ENCODE peak calls at places on chromosomes 13 and 19, in five cellular contexts. One of them, this sample, is unnamed. For H3K9me3, the result is how much of the 10 kb centered on the place peaks cover.

GRCh38 chr13:23674795-23675640 is 104.8 kb downstream of the TNFRSF19 start:
- DNase-seq in CD4-positive, CD25-positive, alpha-beta regulatory T cell: no peak
- DNase-seq in HepG2: peak
- DNase-seq in cardiac muscle cell: peak
- DNase-seq in upper lobe of left lung: no peak
- DNase-seq in this sample: peak

GRCh38 chr19:12994701-12995595 is at the start of gene NFIX:
- DNase-seq in HepG2: peak
- DNase-seq in cardiac muscle cell: peak
- DNase-seq in upper lobe of left lung: peak
- DNase-seq in CD4-positive, CD25-positive, alpha-beta regulatory T cell: peak
- DNase-seq in this sample: peak

GRCh38 chr19:4534836-4535658 is at the start of gene PLIN5:
- DNase-seq in upper lobe of left lung: peak
- DNase-seq in CD4-positive, CD25-positive, alpha-beta regulatory T cell: no peak
- DNase-seq in HepG2: peak
- DNase-seq in cardiac muscle cell: peak
- DNase-seq in this sample: peak

GRCh38 chr13:111531505-111531904 is 211.1 kb downstream of the TEX29 start:
- DNase-seq in CD4-positive, CD25-positive, alpha-beta regulatory T cell: no peak
- DNase-seq in upper lobe of left lung: no peak
- DNase-seq in HepG2: no peak
- DNase-seq in cardiac muscle cell: peak
- DNase-seq in this sample: peak

GRCh38 chr19:29687897-29688728 is 22.9 kb downstream of the PLEKHF1 start:
- DNase-seq in CD4-positive, CD25-positive, alpha-beta regulatory T cell: no peak
- DNase-seq in cardiac muscle cell: peak
- DNase-seq in upper lobe of left lung: no peak
- DNase-seq in HepG2: no peak
- DNase-seq in this sample: no peak

GRCh38 chr19:1082928-1083816 is 12.0 kb downstream of the POLR2E start:
- DNase-seq in upper lobe of left lung: no peak
- DNase-seq in CD4-positive, CD25-positive, alpha-beta regulatory T cell: no peak
- DNase-seq in HepG2: no peak
- DNase-seq in cardiac muscle cell: no peak
- DNase-seq in this sample: no peak

GRCh38 chr13:21511841-21512240 is 52.7 kb upstream of the ZDHHC20 start:
- DNase-seq in upper lobe of left lung: no peak
- DNase-seq in HepG2: no peak
- DNase-seq in CD4-positive, CD25-positive, alpha-beta regulatory T cell: no peak
- DNase-seq in cardiac muscle cell: no peak
- DNase-seq in this sample: no peak

GRCh38 chr13:98420560-98421175 is 156.2 kb downstream of the STK24 start:
- DNase-seq in HepG2: no peak
- DNase-seq in upper lobe of left lung: no peak
- DNase-seq in cardiac muscle cell: no peak
- DNase-seq in CD4-positive, CD25-positive, alpha-beta regulatory T cell: no peak
- DNase-seq in this sample: no peak

GRCh38 chr13:22744688-22745452 is 435.9 kb upstream of the SGCG start:
- DNase-seq in cardiac muscle cell: no peak
- DNase-seq in upper lobe of left lung: no peak
- DNase-seq in CD4-positive, CD25-positive, alpha-beta regulatory T cell: no peak
- DNase-seq in HepG2: no peak
- DNase-seq in this sample: no peak

GRCh38 chr19:3766520-3766919 is 4.0 kb downstream of the MRPL54 start:
- DNase-seq in HepG2: no peak
- DNase-seq in upper lobe of left lung: no peak
- DNase-seq in CD4-positive, CD25-positive, alpha-beta regulatory T cell: no peak
- DNase-seq in cardiac muscle cell: no peak
- DNase-seq in this sample: no peak

GRCh38 chr19:36652958-36653357 is 13.7 kb downstream of the ZNF461 start:
- DNase-seq in HepG2: no peak
- DNase-seq in cardiac muscle cell: no peak
- DNase-seq in CD4-positive, CD25-positive, alpha-beta regulatory T cell: no peak
- DNase-seq in upper lobe of left lung: no peak
- DNase-seq in this sample: no peak
- H3K9me3 ChIP-seq in HepG2: half or more
- H3K9me3 ChIP-seq in cardiac muscle cell: under half
- H3K9me3 ChIP-seq in CD4-positive, CD25-positive, alpha-beta regulatory T cell: half or more
- H3K9me3 ChIP-seq in upper lobe of left lung: half or more
- H3K9me3 ChIP-seq in this sample: half or more

DNA sequence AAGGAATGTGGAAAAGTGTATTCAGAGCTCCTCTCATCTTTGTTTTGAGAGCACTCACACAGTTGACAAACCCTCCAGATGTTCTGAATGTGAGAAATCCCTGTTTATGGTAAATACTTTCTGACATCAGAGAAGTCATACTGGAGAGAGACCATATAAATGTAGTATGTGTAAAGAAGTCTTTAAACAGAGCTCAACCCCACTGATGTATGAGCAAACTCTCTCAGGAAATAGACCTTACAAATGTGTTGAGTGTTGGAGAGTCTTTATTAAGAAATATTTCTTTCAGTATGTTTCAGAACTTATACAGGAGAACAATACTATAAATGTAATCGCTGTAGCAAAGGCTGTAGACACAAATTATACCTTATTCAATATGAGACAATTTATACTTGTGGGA is 15.7 kb upstream of the ZNF329 start:
- DNase-seq in upper lobe of left lung: no peak
- DNase-seq in CD4-positive, CD25-positive, alpha-beta regulatory T cell: no peak
- DNase-seq in HepG2: no peak
- DNase-seq in cardiac muscle cell: no peak
- DNase-seq in this sample: no peak
- H3K9me3 ChIP-seq in upper lobe of left lung: half or more
- H3K9me3 ChIP-seq in CD4-positive, CD25-positive, alpha-beta regulatory T cell: half or more
- H3K9me3 ChIP-seq in HepG2: half or more
- H3K9me3 ChIP-seq in cardiac muscle cell: under half
- H3K9me3 ChIP-seq in this sample: under half

GRCh38 chr19:52034051-52034728 is 6.0 kb upstream of the ZNF614 start:
- DNase-seq in HepG2: no peak
- DNase-seq in upper lobe of left lung: no peak
- DNase-seq in CD4-positive, CD25-positive, alpha-beta regulatory T cell: no peak
- DNase-seq in cardiac muscle cell: peak
- DNase-seq in this sample: no peak

GRCh38 chr19:52028027-52028779 is at the start of gene ZNF614:
- DNase-seq in HepG2: peak
- DNase-seq in CD4-positive, CD25-positive, alpha-beta regulatory T cell: peak
- DNase-seq in upper lobe of left lung: peak
- DNase-seq in cardiac muscle cell: peak
- DNase-seq in this sample: peak

GRCh38 chr19:52028780-52029123 is 573 bp upstream of the ZNF614 start:
- DNase-seq in CD4-positive, CD25-positive, alpha-beta regulatory T cell: no peak
- DNase-seq in HepG2: no peak
- DNase-seq in cardiac muscle cell: no peak
- DNase-seq in upper lobe of left lung: no peak
- DNase-seq in this sample: no peak
- H3K9me3 ChIP-seq in CD4-positive, CD25-positive, alpha-beta regulatory T cell: half or more
- H3K9me3 ChIP-seq in HepG2: under half
- H3K9me3 ChIP-seq in cardiac muscle cell: under half
- H3K9me3 ChIP-seq in upper lobe of left lung: half or more
- H3K9me3 ChIP-seq in this sample: under half

DNA sequence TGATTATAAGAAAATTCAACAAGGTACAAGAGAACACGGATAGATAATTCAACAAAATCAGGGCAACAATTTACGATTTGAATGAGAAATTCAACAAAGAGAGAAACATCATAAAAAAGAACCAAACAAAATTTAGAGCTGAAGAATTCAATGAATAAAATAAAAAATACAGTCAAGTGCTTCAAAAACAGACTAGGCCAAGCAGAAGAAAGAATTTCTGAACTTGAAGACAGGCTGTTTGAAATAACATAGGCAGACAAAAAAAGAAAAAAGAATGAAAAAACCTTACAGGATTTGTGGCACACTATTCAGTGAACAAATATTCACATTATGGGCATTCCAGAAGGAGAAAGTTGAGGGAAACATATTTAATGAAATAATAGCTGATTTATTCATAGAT is 31.1 kb downstream of the ZNF283 start:
- DNase-seq in cardiac muscle cell: no peak
- DNase-seq in CD4-positive, CD25-positive, alpha-beta regulatory T cell: no peak
- DNase-seq in HepG2: no peak
- DNase-seq in upper lobe of left lung: no peak
- DNase-seq in this sample: no peak
- H3K9me3 ChIP-seq in cardiac muscle cell: under half
- H3K9me3 ChIP-seq in CD4-positive, CD25-positive, alpha-beta regulatory T cell: half or more
- H3K9me3 ChIP-seq in HepG2: half or more
- H3K9me3 ChIP-seq in upper lobe of left lung: half or more
- H3K9me3 ChIP-seq in this sample: under half

DNA sequence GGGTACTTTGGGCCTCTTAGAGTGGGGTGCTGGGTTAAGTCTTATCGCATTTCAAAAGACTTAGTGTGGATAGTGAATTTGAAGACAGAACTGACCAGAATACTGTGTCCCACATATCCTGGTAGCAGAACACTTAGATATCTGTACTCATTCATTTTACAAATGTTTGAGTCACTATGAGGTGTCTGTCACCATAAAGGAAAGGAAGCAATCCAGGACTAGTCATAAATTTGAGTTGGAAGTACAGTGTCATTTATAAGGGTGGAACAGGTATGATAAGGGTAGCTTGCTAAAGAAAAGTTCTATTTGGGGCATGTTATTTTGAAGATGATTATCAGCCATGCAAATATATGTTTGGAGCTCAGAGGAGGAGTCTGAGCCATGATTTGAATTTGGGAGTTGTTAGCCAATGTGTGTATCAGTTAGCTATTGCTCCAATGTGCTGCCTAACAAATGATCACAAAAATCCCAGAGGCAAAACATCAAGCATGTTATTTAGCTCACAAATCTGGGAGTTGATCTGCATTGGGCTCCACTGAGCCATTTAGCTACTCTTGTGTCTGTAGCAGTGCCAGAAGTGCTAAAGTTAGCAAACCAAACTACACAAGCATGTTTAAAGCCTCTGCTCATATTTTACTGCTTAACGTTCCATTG is 20.3 kb downstream of the ZNF699 start:
- DNase-seq in upper lobe of left lung: no peak
- DNase-seq in CD4-positive, CD25-positive, alpha-beta regulatory T cell: no peak
- DNase-seq in cardiac muscle cell: no peak
- DNase-seq in HepG2: no peak
- DNase-seq in this sample: no peak
- H3K9me3 ChIP-seq in upper lobe of left lung: half or more
- H3K9me3 ChIP-seq in CD4-positive, CD25-positive, alpha-beta regulatory T cell: half or more
- H3K9me3 ChIP-seq in cardiac muscle cell: under half
- H3K9me3 ChIP-seq in HepG2: half or more
- H3K9me3 ChIP-seq in this sample: under half

GRCh38 chr19:58204566-58204965 is 21.7 kb downstream of the ZNF274 start:
- DNase-seq in HepG2: no peak
- DNase-seq in cardiac muscle cell: no peak
- DNase-seq in CD4-positive, CD25-positive, alpha-beta regulatory T cell: no peak
- DNase-seq in upper lobe of left lung: no peak
- DNase-seq in this sample: no peak

GRCh38 chr19:58209577-58209976 is 19.1 kb upstream of the ZNF544 start:
- DNase-seq in CD4-positive, CD25-positive, alpha-beta regulatory T cell: no peak
- DNase-seq in HepG2: no peak
- DNase-seq in cardiac muscle cell: no peak
- DNase-seq in upper lobe of left lung: no peak
- DNase-seq in this sample: no peak

DNA sequence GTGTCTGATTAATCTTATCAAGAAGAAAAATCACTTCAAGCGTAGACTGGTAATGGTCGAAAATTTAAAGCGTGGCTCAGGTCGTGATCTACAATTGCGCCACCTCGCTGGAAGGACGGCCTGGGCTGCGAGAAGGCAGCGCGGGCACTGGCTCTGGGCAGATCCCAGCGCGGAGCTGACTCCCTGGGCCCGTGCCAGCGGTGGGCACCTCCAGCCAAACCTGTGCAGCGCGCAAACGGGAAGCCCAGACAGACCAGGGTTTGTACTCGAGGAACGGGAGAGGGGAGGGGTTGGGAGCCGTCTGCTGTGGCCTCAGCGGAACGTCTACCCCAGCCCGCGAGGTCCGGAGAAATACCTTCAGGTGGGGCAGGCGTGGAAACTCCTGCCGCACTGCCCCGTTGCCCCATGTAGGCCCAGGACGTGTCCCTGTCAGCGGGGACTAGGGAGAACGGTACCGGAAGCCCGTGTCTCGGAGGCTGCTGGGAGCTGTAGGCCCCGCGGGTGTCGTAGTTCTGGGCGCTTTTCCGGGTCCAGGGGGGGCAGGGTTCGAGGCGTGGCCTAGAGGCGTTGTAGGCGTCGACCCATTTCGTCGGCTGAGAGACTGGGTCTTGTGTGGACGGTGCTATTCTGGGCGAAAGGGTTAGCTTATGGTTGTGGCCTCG is 21.1 kb downstream of the ZNF274 start:
- DNase-seq in CD4-positive, CD25-positive, alpha-beta regulatory T cell: no peak
- DNase-seq in upper lobe of left lung: no peak
- DNase-seq in HepG2: no peak
- DNase-seq in cardiac muscle cell: peak
- DNase-seq in this sample: no peak
- H3K9me3 ChIP-seq in CD4-positive, CD25-positive, alpha-beta regulatory T cell: half or more
- H3K9me3 ChIP-seq in upper lobe of left lung: half or more
- H3K9me3 ChIP-seq in HepG2: half or more
- H3K9me3 ChIP-seq in cardiac muscle cell: under half
- H3K9me3 ChIP-seq in this sample: half or more

GRCh38 chr19:18617562-18617961 is 4.9 kb downstream of the TMEM59L start:
- DNase-seq in upper lobe of left lung: no peak
- DNase-seq in cardiac muscle cell: no peak
- DNase-seq in HepG2: no peak
- DNase-seq in CD4-positive, CD25-positive, alpha-beta regulatory T cell: no peak
- DNase-seq in this sample: no peak
- H3K9me3 ChIP-seq in upper lobe of left lung: under half
- H3K9me3 ChIP-seq in cardiac muscle cell: under half
- H3K9me3 ChIP-seq in HepG2: under half
- H3K9me3 ChIP-seq in CD4-positive, CD25-positive, alpha-beta regulatory T cell: under half
- H3K9me3 ChIP-seq in this sample: under half

DNA sequence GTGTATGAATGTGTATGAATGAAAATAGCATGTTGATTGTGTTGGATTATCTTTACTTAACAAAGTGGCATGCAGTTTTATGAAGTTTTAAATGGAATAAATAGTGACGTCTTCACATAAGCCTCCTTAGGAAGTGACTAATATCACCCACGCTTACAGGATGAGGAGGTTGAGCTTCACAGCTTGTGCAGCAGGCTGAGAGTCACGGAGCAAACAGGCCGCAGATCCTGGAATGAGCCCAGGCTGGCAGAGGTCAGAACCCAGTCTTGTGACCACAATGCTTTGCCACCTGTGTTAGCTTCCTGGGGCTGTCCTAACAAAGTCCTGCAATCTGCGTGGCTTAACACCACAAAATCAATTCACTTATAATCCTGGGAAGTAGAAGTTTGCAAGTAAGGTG is 20.8 kb downstream of the LAIR2 start:
- DNase-seq in cardiac muscle cell: peak
- DNase-seq in HepG2: no peak
- DNase-seq in CD4-positive, CD25-positive, alpha-beta regulatory T cell: no peak
- DNase-seq in upper lobe of left lung: no peak
- DNase-seq in this sample: no peak
- H3K9me3 ChIP-seq in cardiac muscle cell: under half
- H3K9me3 ChIP-seq in HepG2: under half
- H3K9me3 ChIP-seq in CD4-positive, CD25-positive, alpha-beta regulatory T cell: under half
- H3K9me3 ChIP-seq in upper lobe of left lung: under half
- H3K9me3 ChIP-seq in this sample: under half

This sample was measured in hepatocyte.